ENCODE peak calls at places on chromosomes 13 and 19, in six cellular contexts. I is endothelial cell, V is Peyer's patch, F is psoas muscle, Z is WTC11, W is GM12865. A is an unnamed sample.

GRCh38 chr13:50365683-50366391 is 350.6 kb downstream of the KCNRG start:
- DNase-seq in I (no peak), F (no peak), W (peak), V (peak), Z (no peak), A (no peak)

GRCh38 chr13:41956272-41956671 is 4.6 kb downstream of the VWA8 start:
- DNase-seq in W (no peak), V (no peak), I (no peak), F (no peak), Z (no peak), A (no peak)

GRCh38 chr13:102798653-102799543 is at the start of the genes BIVM and POGLUT2:
- DNase-seq in Z (peak), W (peak), V (peak), I (peak), F (peak), A (peak)

GRCh38 chr13:61777281-61777680 is 361.6 kb upstream of the PCDH20 start:
- DNase-seq in W (no peak), V (no peak), F (no peak), I (no peak), Z (no peak), A (no peak)

GRCh38 chr13:102658678-102659077 is 36.2 kb downstream of the METTL21C start:
- DNase-seq in I (no peak), Z (no peak), F (no peak), W (no peak), V (no peak), A (no peak)

GRCh38 chr13:67439365-67439764 is 209.2 kb upstream of the PCDH9 start:
- DNase-seq in I (no peak), V (no peak), W (no peak), Z (no peak), F (no peak), A (no peak)

GRCh38 chr19:489418-490196 is 6.7 kb upstream of the MADCAM1 start:
- DNase-seq in V (no peak), Z (peak), I (peak), F (peak), W (no peak), A (no peak)

GRCh38 chr19:42251572-42251990 is 3.3 kb downstream of the ERF start:
- DNase-seq in V (no peak), Z (no peak), I (no peak), W (no peak), F (no peak), A (no peak)

GRCh38 chr13:40206241-40207109 is 460.0 kb downstream of the FOXO1 start:
- DNase-seq in V (peak), W (peak), F (no peak), Z (no peak), I (no peak), A (no peak)

GRCh38 chr19:36573948-36574726 is 1.0 kb upstream of the ZNF529 start:
- DNase-seq in I (no peak), V (no peak), F (no peak), W (peak), Z (no peak), A (no peak)

GRCh38 chr19:12784394-12784870 is 6.9 kb upstream of the JUNB start:
- DNase-seq in I (no peak), F (no peak), W (peak), Z (no peak), V (no peak), A (no peak)

GRCh38 chr19:15072930-15073647 is 8.9 kb upstream of the OR1I1 start:
- DNase-seq in Z (peak), W (no peak), F (no peak), I (peak), V (no peak), A (no peak)
- TF ChIP-seq CTCF in Z (no peak), W (no peak), F (no peak), I (no peak), V (no peak), A (no peak)

DNA sequence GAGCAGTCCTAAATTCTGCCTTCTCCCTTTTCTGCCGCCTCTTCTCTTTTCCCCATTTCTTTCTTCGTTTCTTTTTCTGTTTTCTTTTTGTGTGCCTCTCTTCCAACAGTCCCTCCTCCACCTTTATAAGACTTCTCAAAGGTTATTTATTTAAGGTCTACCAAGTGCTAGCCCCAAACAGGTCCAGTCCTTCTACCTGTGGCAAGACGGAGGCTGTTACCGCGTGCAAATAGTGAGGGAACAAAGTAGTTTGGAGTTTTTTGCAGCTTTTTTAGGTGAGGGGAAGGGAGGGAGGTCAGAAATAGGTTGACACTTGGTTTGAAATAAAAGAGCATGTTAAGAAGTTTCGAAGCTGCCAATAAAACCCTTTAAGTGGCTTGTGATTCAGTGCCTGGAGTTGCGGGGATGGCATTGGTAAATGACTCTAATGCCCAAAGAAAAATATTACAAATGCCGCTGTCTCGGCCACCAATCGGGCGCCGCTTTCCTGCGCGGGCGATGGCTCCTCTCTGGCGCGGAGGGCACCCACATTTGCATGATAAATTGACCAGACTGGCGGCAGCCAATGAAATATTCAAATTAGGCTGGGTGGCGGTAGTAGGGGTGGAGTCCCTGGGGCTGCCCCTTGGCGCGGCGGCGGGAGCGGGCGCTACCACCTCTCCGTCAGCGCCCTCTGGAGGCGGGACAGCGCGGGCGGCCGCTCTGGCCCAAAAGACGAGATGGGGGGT is 7.5 kb upstream of the TSHZ3 start:
- DNase-seq in F (peak), W (no peak), V (no peak), I (peak), Z (peak), A (no peak)
- TF ChIP-seq CTCF in F (peak), W (no peak), V (no peak), I (peak), Z (peak), A (no peak)

GRCh38 chr13:47000166-47000565 is 103.3 kb upstream of the HTR2A start:
- DNase-seq in F (no peak), I (no peak), W (no peak), V (no peak), Z (no peak), A (no peak)

GRCh38 chr13:47004552-47004951 is 107.7 kb upstream of the HTR2A start:
- DNase-seq in Z (no peak), V (no peak), W (no peak), I (no peak), F (no peak), A (no peak)

GRCh38 chr13:47008318-47008717 is 111.5 kb upstream of the HTR2A start:
- DNase-seq in Z (no peak), I (no peak), F (no peak), W (no peak), V (no peak), A (no peak)

GRCh38 chr13:47005761-47006414 is 109.0 kb upstream of the HTR2A start:
- DNase-seq in I (no peak), F (no peak), Z (no peak), V (no peak), W (no peak), A (no peak)

DNA sequence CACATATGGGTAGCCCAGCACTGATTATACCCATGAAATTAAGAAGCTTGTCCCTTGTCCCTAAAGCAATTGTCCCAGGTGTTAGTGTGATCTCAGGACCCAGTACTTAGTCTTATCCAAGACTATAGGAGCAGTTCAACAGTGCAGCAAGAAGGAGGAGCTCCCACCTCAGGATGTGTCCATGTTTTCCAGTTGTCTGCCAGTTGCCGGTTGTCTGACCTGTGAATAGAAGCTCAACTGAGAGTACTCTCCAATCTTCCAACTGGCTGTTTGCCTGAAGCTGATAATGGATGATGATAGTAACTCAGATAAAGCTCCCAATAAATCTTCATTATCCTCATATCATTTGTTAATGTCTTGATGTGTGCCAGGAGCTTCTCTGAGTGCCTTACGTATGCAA is 107.2 kb upstream of the HTR2A start:
- DNase-seq in V (no peak), W (no peak), F (no peak), Z (no peak), I (no peak), A (no peak)
- TF ChIP-seq CTCF in V (no peak), W (no peak), F (no peak), Z (no peak), I (no peak), A (peak)

GRCh38 chr13:110478405-110479214 is 82.9 kb downstream of the RAB20 start:
- DNase-seq in W (no peak), Z (no peak), I (no peak), V (no peak), F (no peak), A (no peak)
- TF ChIP-seq CTCF in W (no peak), Z (no peak), I (no peak), V (no peak), F (no peak), A (no peak)

GRCh38 chr13:37074703-37075102 is 15.2 kb upstream of the SUPT20H start:
- DNase-seq in W (no peak), F (no peak), V (no peak), Z (no peak), I (no peak), A (no peak)
- TF ChIP-seq CTCF in W (no peak), F (peak), V (peak), Z (no peak), I (no peak), A (peak)

GRCh38 chr19:7917292-7918061 is 2.7 kb upstream of the SNAPC2 start:
- DNase-seq in I (peak), V (peak), W (peak), Z (peak), F (no peak), A (no peak)
- TF ChIP-seq CTCF in I (no peak), V (peak), W (peak), Z (peak), F (peak), A (peak)

GRCh38 chr13:30394798-30395191 is 27.5 kb upstream of the UBE2L5 start:
- DNase-seq in W (peak), F (no peak), V (no peak), I (no peak), Z (no peak), A (no peak)
- TF ChIP-seq CTCF in W (no peak), F (no peak), V (no peak), I (no peak), Z (no peak), A (no peak)

DNA sequence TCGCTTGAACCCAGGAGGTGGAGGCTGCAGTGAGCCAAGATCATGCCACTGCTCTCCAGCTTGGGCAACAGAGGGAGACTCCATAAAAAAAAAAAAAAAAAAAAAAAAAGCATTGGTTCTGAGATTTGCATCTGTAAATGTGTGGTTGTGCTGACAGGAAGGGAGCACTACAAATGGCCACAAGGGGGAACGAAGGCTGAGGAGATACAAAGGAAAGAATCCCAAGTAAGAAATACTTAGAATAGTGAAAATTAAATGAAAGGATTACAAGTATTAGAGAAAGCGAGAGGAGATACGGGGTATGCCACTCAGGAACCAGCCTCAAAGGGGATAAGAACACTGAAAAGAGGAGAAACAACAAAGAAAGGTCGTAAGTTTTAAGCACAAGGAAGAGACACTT is 284.9 kb downstream of the KLF12 start:
- DNase-seq in I (peak), V (peak), W (peak), F (no peak), Z (peak), A (no peak)
- TF ChIP-seq CTCF in I (peak), V (no peak), W (peak), F (peak), Z (peak), A (peak)

A was measured in AG04450.